ENCODE peak calls at places on chromosomes 12 and 14, in seven cellular contexts. One of them, this sample, is unnamed.

GRCh38 chr14:21669284-21669683 is 4.3 kb downstream of the OR4E1 start:
- DNase-seq in RWPE1: no peak
- DNase-seq in cardiac fibroblast: no peak
- DNase-seq in glutamatergic neuron: no peak
- DNase-seq in fibroblast of lung: no peak
- DNase-seq in A673: no peak
- DNase-seq in ovary: no peak
- DNase-seq in this sample: no peak

GRCh38 chr14:102951799-102952198 is 29.3 kb downstream of the AMN start:
- DNase-seq in A673: peak; percentile 78
- DNase-seq in ovary: no peak
- DNase-seq in RWPE1: no peak
- DNase-seq in cardiac fibroblast: no peak
- DNase-seq in fibroblast of lung: no peak
- DNase-seq in glutamatergic neuron: no peak
- DNase-seq in this sample: no peak

GRCh38 chr12:58450868-58451482 is 469.3 kb downstream of the LRIG3 start:
- DNase-seq in cardiac fibroblast: no peak
- DNase-seq in RWPE1: no peak
- DNase-seq in A673: no peak
- DNase-seq in glutamatergic neuron: no peak
- DNase-seq in ovary: no peak
- DNase-seq in fibroblast of lung: no peak
- DNase-seq in this sample: no peak

GRCh38 chr14:48584031-48584430 is 908.6 kb upstream of the MDGA2 start:
- DNase-seq in cardiac fibroblast: peak; percentile 3
- DNase-seq in ovary: no peak
- DNase-seq in A673: no peak
- DNase-seq in RWPE1: no peak
- DNase-seq in glutamatergic neuron: no peak
- DNase-seq in fibroblast of lung: peak; percentile 24
- DNase-seq in this sample: peak; percentile 12

GRCh38 chr12:47408171-47408871 is 297.5 kb downstream of the RPAP3 start:
- DNase-seq in A673: no peak
- DNase-seq in glutamatergic neuron: no peak
- DNase-seq in RWPE1: peak; percentile 26
- DNase-seq in fibroblast of lung: no peak
- DNase-seq in cardiac fibroblast: no peak
- DNase-seq in ovary: no peak
- DNase-seq in this sample: no peak

GRCh38 chr12:1273051-1273450 is 282.0 kb downstream of the ERC1 start:
- DNase-seq in cardiac fibroblast: no peak
- DNase-seq in RWPE1: no peak
- DNase-seq in fibroblast of lung: no peak
- DNase-seq in glutamatergic neuron: no peak
- DNase-seq in A673: no peak
- DNase-seq in ovary: no peak
- DNase-seq in this sample: no peak

GRCh38 chr14:54893151-54893760 is 9.4 kb downstream of the GCH1 start:
- DNase-seq in RWPE1: peak; percentile 68
- DNase-seq in ovary: no peak
- DNase-seq in glutamatergic neuron: no peak
- DNase-seq in cardiac fibroblast: peak; percentile 69
- DNase-seq in A673: peak; percentile 73
- DNase-seq in fibroblast of lung: peak; percentile 58
- DNase-seq in this sample: peak; percentile 76

GRCh38 chr12:91990525-91990924 is 155.1 kb downstream of the BTG1 start:
- DNase-seq in glutamatergic neuron: no peak
- DNase-seq in ovary: no peak
- DNase-seq in RWPE1: no peak
- DNase-seq in A673: no peak
- DNase-seq in cardiac fibroblast: peak; percentile 39
- DNase-seq in fibroblast of lung: peak; percentile 29
- DNase-seq in this sample: peak; percentile 47

GRCh38 chr12:92717202-92717601 is 14.4 kb downstream of the PLEKHG7 start:
- DNase-seq in cardiac fibroblast: peak; percentile 77
- DNase-seq in ovary: no peak
- DNase-seq in A673: peak; percentile 77
- DNase-seq in RWPE1: peak; percentile 8
- DNase-seq in glutamatergic neuron: no peak
- DNase-seq in fibroblast of lung: peak; percentile 85
- DNase-seq in this sample: peak; percentile 79

GRCh38 chr14:26531894-26532293 is 65.9 kb downstream of the NOVA1 start:
- DNase-seq in ovary: no peak
- DNase-seq in cardiac fibroblast: peak; percentile 68
- DNase-seq in RWPE1: peak; percentile 11
- DNase-seq in A673: peak; percentile 31
- DNase-seq in glutamatergic neuron: no peak
- DNase-seq in fibroblast of lung: peak; percentile 82
- DNase-seq in this sample: peak; percentile 76

GRCh38 chr12:109607618-109608017 is 34.0 kb downstream of the MVK start:
- DNase-seq in fibroblast of lung: no peak
- DNase-seq in glutamatergic neuron: no peak
- DNase-seq in RWPE1: no peak
- DNase-seq in cardiac fibroblast: no peak
- DNase-seq in A673: no peak
- DNase-seq in ovary: no peak
- DNase-seq in this sample: no peak

DNA sequence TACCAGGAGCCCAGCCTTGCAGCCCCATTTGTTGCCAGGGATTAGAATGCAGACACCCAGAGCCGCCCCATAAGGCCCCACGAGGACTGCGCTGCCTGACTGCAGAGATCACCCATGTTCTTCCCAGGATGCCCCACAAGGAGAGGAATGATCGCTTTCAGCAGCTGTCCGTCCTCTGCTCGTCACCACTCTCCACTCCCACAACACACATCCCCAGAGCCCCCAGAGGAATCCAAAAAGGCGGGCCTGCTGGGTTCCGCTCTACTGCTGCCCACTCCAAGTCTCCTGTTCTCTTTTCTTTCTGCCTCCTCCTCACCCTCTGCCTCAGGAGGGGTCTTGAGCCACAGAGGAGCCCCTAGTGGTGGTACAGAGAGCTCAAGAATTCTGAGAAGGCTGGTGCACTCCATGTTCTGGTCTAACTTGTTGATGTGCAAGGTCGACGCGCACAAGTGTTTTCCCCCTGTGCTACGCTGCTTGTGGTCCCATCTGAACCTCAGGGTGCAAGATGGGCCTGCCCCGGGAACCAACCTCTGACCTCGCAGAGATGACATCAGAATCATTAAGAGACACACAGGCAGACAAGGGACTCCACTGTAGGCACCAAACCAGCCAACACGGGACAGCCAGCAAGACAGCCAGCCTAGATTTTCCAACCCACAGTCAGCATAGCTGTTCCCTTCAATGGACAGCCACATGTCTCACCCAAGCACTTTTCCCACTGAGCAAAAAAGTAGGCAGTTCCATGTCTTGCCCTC is 30.0 kb downstream of the PXN start:
- DNase-seq in RWPE1: no peak
- DNase-seq in cardiac fibroblast: no peak
- DNase-seq in A673: peak; percentile 61
- DNase-seq in ovary: no peak
- DNase-seq in glutamatergic neuron: peak; percentile 55
- DNase-seq in fibroblast of lung: no peak
- DNase-seq in this sample: no peak
- TF ChIP-seq CTCF in RWPE1: no peak
- TF ChIP-seq CTCF in cardiac fibroblast: peak; percentile 40
- TF ChIP-seq CTCF in A673: peak; percentile 61
- TF ChIP-seq CTCF in ovary: no peak
- TF ChIP-seq CTCF in glutamatergic neuron: peak; percentile 24
- TF ChIP-seq CTCF in fibroblast of lung: peak; percentile 13
- TF ChIP-seq CTCF in this sample: peak; percentile 36

DNA sequence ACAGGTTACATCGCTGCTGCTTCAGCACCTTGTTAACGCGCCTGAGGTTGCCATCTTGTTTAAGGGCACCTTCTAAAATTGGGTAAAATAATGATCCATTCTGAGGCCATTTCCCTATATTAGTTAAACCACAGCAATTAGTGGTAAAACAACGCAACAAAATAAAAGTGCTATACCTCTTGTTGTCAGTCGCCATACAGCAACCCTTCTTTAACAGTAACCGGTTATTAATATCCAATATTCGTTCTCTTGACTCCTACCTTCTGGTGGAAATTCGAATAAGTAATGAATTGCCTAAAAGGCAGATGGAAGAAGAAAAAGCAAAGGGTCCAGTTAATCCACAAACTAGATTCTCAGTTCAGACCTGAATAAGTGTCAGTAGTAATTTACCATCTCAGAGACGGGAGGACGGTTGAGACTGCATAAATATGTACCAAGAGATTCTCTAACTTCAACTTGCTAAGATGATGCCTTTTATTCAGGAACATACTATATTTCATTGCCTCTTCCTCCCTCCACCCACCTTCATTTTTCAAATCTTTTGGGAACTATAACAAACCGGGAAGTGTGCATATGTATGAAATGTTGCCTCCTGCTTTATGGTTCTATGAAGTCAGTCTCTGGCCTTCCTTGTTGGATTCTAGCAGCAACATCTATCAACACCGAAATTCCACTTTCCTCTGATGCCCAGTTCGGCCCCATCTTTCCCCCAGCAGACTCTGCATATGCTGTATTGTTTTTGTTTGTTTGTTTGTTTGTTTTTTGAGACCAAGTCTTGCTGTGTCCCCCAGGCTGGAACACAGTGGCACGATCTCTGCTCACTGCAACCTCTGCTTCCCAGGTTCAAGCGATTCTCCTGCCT is 834 bp upstream of the PSMB5 start:
- DNase-seq in A673: no peak
- DNase-seq in fibroblast of lung: no peak
- DNase-seq in glutamatergic neuron: no peak
- DNase-seq in cardiac fibroblast: no peak
- DNase-seq in ovary: no peak
- DNase-seq in RWPE1: no peak
- DNase-seq in this sample: no peak
- TF ChIP-seq CTCF in A673: no peak
- TF ChIP-seq CTCF in fibroblast of lung: no peak
- TF ChIP-seq CTCF in glutamatergic neuron: no peak
- TF ChIP-seq CTCF in cardiac fibroblast: no peak
- TF ChIP-seq CTCF in ovary: peak; percentile 35
- TF ChIP-seq CTCF in RWPE1: no peak
- TF ChIP-seq CTCF in this sample: no peak

GRCh38 chr14:93163570-93163969 is 21.1 kb downstream of the MOAP1 start:
- DNase-seq in RWPE1: no peak
- DNase-seq in A673: no peak
- DNase-seq in ovary: no peak
- DNase-seq in cardiac fibroblast: no peak
- DNase-seq in glutamatergic neuron: no peak
- DNase-seq in fibroblast of lung: no peak
- DNase-seq in this sample: no peak

GRCh38 chr14:93161411-93161940 is 23.2 kb downstream of the MOAP1 start:
- DNase-seq in A673: no peak
- DNase-seq in RWPE1: no peak
- DNase-seq in glutamatergic neuron: no peak
- DNase-seq in cardiac fibroblast: no peak
- DNase-seq in fibroblast of lung: no peak
- DNase-seq in ovary: no peak
- DNase-seq in this sample: no peak

GRCh38 chr14:93155667-93156066 is 29.0 kb downstream of the MOAP1 start:
- DNase-seq in glutamatergic neuron: no peak
- DNase-seq in A673: no peak
- DNase-seq in fibroblast of lung: no peak
- DNase-seq in ovary: no peak
- DNase-seq in RWPE1: no peak
- DNase-seq in cardiac fibroblast: peak; percentile 16
- DNase-seq in this sample: no peak

GRCh38 chr14:93156693-93157369 is 27.9 kb downstream of the MOAP1 start:
- DNase-seq in A673: no peak
- DNase-seq in cardiac fibroblast: no peak
- DNase-seq in fibroblast of lung: no peak
- DNase-seq in glutamatergic neuron: no peak
- DNase-seq in RWPE1: no peak
- DNase-seq in ovary: no peak
- DNase-seq in this sample: no peak

DNA sequence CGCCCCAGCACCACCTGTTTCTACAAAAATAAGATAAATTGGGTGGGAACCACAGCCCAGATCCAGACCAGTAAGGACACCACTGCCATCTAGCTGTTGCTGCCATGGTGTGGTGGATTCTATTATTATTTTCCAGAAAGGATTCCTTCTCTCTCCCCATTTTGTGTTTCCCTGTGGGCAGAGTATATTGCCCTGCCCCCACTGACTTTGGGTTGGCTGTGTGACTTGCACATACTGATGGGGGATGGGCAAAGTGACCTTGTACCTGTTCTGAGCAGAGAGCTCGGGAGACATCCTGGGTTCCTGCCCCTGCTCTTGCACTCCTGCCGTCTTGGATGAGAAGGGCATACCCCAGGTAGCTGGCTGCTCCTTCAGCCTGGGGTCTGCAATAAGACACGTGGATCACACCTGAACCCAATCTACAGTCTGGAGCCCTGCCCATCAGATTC is 24.3 kb downstream of the MOAP1 start:
- DNase-seq in fibroblast of lung: no peak
- DNase-seq in RWPE1: peak; percentile 49
- DNase-seq in glutamatergic neuron: no peak
- DNase-seq in ovary: no peak
- DNase-seq in cardiac fibroblast: peak; percentile 30
- DNase-seq in A673: peak; percentile 48
- DNase-seq in this sample: peak; percentile 28
- TF ChIP-seq CTCF in fibroblast of lung: peak; percentile 38
- TF ChIP-seq CTCF in RWPE1: peak; percentile 52
- TF ChIP-seq CTCF in glutamatergic neuron: no peak
- TF ChIP-seq CTCF in ovary: no peak
- TF ChIP-seq CTCF in cardiac fibroblast: peak; percentile 56
- TF ChIP-seq CTCF in A673: peak; percentile 48
- TF ChIP-seq CTCF in this sample: peak; percentile 52

DNA sequence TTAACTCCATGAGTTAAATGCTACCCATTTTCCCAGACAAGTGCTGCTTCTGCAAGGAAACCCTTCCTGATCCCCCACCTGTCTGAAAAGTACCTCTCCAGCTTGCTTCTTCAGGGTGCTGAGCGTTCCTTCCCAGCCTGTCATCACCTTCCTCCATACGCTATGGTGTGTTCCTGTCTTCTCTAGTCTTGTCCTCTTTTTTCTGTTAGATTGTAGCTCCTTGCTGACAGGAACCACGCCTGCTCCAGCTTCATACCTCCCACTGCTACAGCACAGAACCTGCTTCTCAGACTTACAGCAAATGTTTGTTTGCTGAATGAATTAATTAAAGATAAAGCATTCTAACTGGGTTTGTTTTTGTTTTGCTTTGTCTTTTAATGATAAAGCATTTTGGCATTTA is 39.1 kb downstream of the ERH start:
- DNase-seq in A673: no peak
- DNase-seq in cardiac fibroblast: no peak
- DNase-seq in glutamatergic neuron: no peak
- DNase-seq in fibroblast of lung: no peak
- DNase-seq in RWPE1: no peak
- DNase-seq in ovary: no peak
- DNase-seq in this sample: no peak
- TF ChIP-seq CTCF in A673: no peak
- TF ChIP-seq CTCF in cardiac fibroblast: no peak
- TF ChIP-seq CTCF in glutamatergic neuron: no peak
- TF ChIP-seq CTCF in fibroblast of lung: no peak
- TF ChIP-seq CTCF in RWPE1: no peak
- TF ChIP-seq CTCF in ovary: no peak
- TF ChIP-seq CTCF in this sample: no peak